ENCODE peak calls at places on chromosome 21, in five cellular contexts. Q, G, I, D and O are unnamed samples.

GRCh38 chr21:34075760-34076159 is 2.4 kb downstream of the MRPS6 start:
- DNase-seq in Q (no peak), G (no peak), I (no peak), D (no peak), O (no peak)

GRCh38 chr21:19683492-19683891 is 1279.9 kb upstream of the TMPRSS15 start:
- DNase-seq in Q (no peak), G (no peak), I (no peak), D (no peak), O (no peak)

GRCh38 chr21:39006653-39007417 is 176.4 kb downstream of the PSMG1 start:
- DNase-seq in Q (peak; percentile 29), G (peak; percentile 71), I (peak; percentile 84), D (peak; percentile 62), O (peak; percentile 92)

GRCh38 chr21:17819878-17820232 is 699 bp upstream of the C21orf91 start:
- DNase-seq in Q (peak; percentile 23), G (peak; percentile 69), I (no peak), D (no peak), O (no peak)

GRCh38 chr21:25831300-25831699 is 96.5 kb downstream of the GABPA start:
- DNase-seq in Q (no peak), G (no peak), I (no peak), D (no peak), O (no peak)

GRCh38 chr21:30306821-30307330 is 13.2 kb downstream of the KRTAP26-1 start:
- DNase-seq in Q (no peak), G (no peak), I (no peak), D (no peak), O (no peak)

GRCh38 chr21:27480841-27481261 is 514.0 kb upstream of the ADAMTS5 start:
- DNase-seq in Q (no peak), G (no peak), I (no peak), D (no peak), O (no peak)

GRCh38 chr21:28261291-28261690 is 731.4 kb downstream of the LTN1 start:
- DNase-seq in Q (no peak), G (no peak), I (no peak), D (no peak), O (no peak)

GRCh38 chr21:40902299-40902698 is 55.3 kb upstream of the DSCAM start:
- DNase-seq in Q (no peak), G (no peak), I (no peak), D (no peak), O (no peak)

GRCh38 chr21:33266784-33267135 is 593 bp downstream of the IL10RB start:
- DNase-seq in Q (no peak), G (no peak), I (peak; percentile 69), D (peak; percentile 46), O (peak; percentile 55)

GRCh38 chr21:33938381-33938780 is 22.8 kb upstream of the ATP5PO start:
- DNase-seq in Q (no peak), G (no peak), I (no peak), D (no peak), O (no peak)

GRCh38 chr21:33894736-33895288 is 20.8 kb downstream of the ATP5PO start:
- DNase-seq in Q (peak; percentile 59), G (peak; percentile 87), I (peak; percentile 84), D (peak; percentile 77), O (peak; percentile 92)

GRCh38 chr21:28554660-28555475 is 437.8 kb downstream of the LTN1 start:
- DNase-seq in Q (no peak), G (no peak), I (no peak), D (no peak), O (no peak)

GRCh38 chr21:16181024-16181423 is 451.2 kb downstream of the USP25 start:
- DNase-seq in Q (no peak), G (peak; percentile 30), I (no peak), D (no peak), O (no peak)

GRCh38 chr21:27802816-27803475 is 836.1 kb upstream of the ADAMTS5 start:
- DNase-seq in Q (no peak), G (peak; percentile 16), I (no peak), D (no peak), O (no peak)

GRCh38 chr21:16179732-16180131 is 449.9 kb downstream of the USP25 start:
- DNase-seq in Q (no peak), G (no peak), I (no peak), D (no peak), O (no peak)

GRCh38 chr21:17931080-17931479 is 111.9 kb upstream of the C21orf91 start:
- DNase-seq in Q (no peak), G (no peak), I (no peak), D (no peak), O (no peak)

GRCh38 chr21:34091607-34092006 is 18.2 kb downstream of the MRPS6 start:
- DNase-seq in Q (no peak), G (no peak), I (no peak), D (no peak), O (no peak)

GRCh38 chr21:16075594-16076282 is 346.0 kb downstream of the USP25 start:
- DNase-seq in Q (no peak), G (no peak), I (no peak), D (no peak), O (no peak)

GRCh38 chr21:37871121-37871862 is 45.0 kb downstream of the KCNJ6 start:
- DNase-seq in Q (no peak), G (no peak), I (no peak), D (no peak), O (no peak)

GRCh38 chr21:22758478-22758877 is 1760.3 kb downstream of the NCAM2 start:
- DNase-seq in Q (no peak), G (no peak), I (no peak), D (no peak), O (no peak)

GRCh38 chr21:15247613-15248012 is 182.8 kb upstream of the NRIP1 start:
- DNase-seq in Q (no peak), G (no peak), I (no peak), D (no peak), O (no peak)

GRCh38 chr21:24825348-24825747 is 781.9 kb downstream of the MRPL39 start:
- DNase-seq in Q (no peak), G (no peak), I (no peak), D (no peak), O (no peak)

GRCh38 chr21:41361786-41362604 is at the start of gene MX2:
- DNase-seq in Q (peak; percentile 52), G (peak; percentile 30), I (peak; percentile 79), D (no peak), O (peak; percentile 76)

GRCh38 chr21:25329227-25329626 is 278.1 kb downstream of the MRPL39 start:
- DNase-seq in Q (no peak), G (no peak), I (no peak), D (no peak), O (no peak)

GRCh38 chr21:36508948-36509347 is 29.0 kb upstream of the CLDN14 start:
- DNase-seq in Q (no peak), G (no peak), I (no peak), D (no peak), O (no peak)

GRCh38 chr21:36510911-36511310 is 31.0 kb upstream of the CLDN14 start:
- DNase-seq in Q (no peak), G (no peak), I (no peak), D (no peak), O (no peak)

GRCh38 chr21:36511484-36512227 is 31.7 kb upstream of the CLDN14 start:
- DNase-seq in Q (no peak), G (no peak), I (no peak), D (no peak), O (no peak)

GRCh38 chr21:36507397-36508018 is 27.6 kb upstream of the CLDN14 start:
- DNase-seq in Q (no peak), G (no peak), I (no peak), D (no peak), O (no peak)

DNA sequence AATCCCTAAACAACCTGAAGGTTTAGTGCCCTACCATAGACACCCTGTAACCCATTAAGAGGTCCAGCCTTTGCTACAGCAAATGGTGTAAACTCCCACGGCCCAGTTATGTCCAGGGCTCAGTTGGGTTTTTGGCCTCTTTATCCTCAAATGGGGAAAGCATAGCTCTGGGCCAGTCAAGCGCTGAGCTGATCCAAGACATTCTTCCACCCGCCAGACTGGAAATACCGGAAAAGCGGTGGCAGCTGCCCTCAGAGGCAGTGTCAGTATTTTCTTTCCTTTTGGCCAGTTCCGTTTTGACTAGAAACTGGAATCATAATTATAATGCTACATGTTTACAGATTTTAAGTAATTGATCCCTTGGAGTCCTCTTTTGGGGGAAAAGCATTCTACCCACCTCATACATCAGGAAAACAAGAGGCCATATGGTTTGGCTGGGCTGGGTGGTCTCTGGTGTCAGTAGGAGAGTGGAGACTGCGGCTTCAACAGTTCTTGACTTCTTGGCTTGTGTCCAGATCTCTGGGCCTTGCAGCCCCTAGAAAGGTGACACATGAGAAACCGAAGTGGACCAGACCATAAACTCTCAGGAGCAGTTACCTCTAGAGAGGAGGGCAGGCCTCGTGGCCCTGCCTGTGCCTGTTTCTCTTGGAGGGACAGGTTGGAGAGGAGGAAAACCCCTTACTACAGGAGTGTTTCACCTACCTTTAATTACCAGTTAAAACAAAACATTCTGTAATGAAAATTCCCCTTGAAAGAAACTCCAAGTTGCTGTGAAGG is 30.2 kb upstream of the CLDN14 start:
- DNase-seq in Q (no peak), G (no peak), I (no peak), D (no peak), O (no peak)
- H3K4me1 ChIP-seq in Q (no peaks in the 10 kb centered on the region), G (no peaks in the 10 kb centered on the region), I (no peaks in the 10 kb centered on the region), D (no peaks in the 10 kb centered on the region), O (no peaks in the 10 kb centered on the region)

DNA sequence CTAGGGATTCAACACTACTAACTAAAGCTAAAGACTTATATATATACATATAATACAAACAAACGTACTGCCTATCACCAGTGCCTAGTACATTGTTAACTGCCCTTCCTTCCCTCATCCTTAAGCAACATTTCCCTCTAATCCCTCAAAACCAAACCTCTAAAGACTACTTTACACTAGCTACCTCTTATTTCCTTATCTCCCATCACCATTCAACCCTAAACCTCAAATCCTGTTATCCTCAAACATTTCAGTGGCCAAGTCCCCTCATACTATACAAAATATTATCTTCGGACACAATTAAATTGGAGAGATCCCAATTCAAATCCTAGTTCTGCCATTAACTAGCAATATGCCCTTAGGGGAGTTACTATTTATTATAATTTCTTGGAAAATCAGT is 3.7 kb downstream of the SCAF4 start:
- DNase-seq in Q (no peak), G (no peak), I (no peak), D (no peak), O (no peak)
- H3K4me3 ChIP-seq in Q (no peak overlapping the region), G (no peak overlapping the region), I (no peak overlapping the region), D (no peak overlapping the region), O (no peak overlapping the region)

DNA sequence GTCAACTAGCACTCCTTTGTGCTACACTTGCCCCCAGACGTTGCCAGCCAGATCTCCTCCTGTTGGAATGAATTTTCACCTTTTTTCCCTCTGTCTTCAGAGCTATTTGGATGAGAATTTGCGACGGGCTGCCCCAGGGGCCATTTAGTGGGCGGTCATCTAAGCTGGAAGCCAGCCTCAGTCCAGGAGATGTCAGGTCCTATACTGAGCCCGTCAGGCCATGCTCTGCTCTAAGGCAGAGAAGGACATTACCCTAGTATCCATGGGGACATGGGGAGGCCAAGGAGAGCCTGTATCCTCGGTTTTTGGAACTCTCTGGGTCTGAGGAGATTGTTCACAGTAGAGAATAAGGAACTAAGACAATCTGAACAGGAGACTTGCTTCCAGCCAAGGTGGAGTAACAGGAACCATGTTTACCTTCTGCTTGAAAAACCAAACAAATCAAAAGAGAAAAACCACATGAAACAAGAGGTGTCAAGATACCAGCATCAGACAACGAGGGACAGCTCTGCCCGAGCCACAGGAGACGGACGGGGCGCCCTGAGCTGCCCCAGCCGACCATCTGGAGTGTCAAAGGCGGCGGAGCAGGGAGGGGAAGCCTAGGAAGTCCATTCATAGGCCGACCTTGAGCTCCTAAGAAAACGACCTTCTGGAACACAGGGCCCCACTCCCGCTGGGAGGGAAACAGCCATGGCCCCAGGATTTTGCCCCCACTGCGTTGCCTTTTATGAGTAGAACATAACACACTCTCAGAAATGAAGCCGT is 20.0 kb upstream of the ADARB1 start:
- DNase-seq in Q (no peak), G (no peak), I (no peak), D (no peak), O (no peak)
- H3K9me3 ChIP-seq in Q (no peaks in the 10 kb centered on the region), G (no peaks in the 10 kb centered on the region), I (no peaks in the 10 kb centered on the region), D (no peaks in the 10 kb centered on the region), O (no peaks in the 10 kb centered on the region)

GRCh38 chr21:44513389-44514217 is 26.4 kb downstream of the KRTAP10-1 start:
- DNase-seq in Q (no peak), G (no peak), I (peak; percentile 47), D (peak; percentile 47), O (no peak)
- H3K4me1 ChIP-seq in Q (peaks cover 5% of the 10 kb centered on the region), G (no peaks in the 10 kb centered on the region), I (peaks cover 9% of the 10 kb centered on the region), D (no peaks in the 10 kb centered on the region), O (no peaks in the 10 kb centered on the region)